ENCODE peak calls at places on chromosomes 3 and 15, in five cellular contexts. S, V, P, G and R are unnamed samples.

GRCh38 chr3:108818404-108818803 is 4.2 kb upstream of the TRAT1 start:
- DNase-seq in V (peak; percentile 14), G (peak; percentile 8), S (peak; percentile 61), P (peak; percentile 31), R (no peak)

GRCh38 chr15:66841953-66842681 is 140.1 kb downstream of the SMAD6 start:
- DNase-seq in V (peak; percentile 91), P (no peak), G (peak; percentile 83), S (peak; percentile 81), R (peak; percentile 60)

GRCh38 chr3:1616715-1617114 is 482.0 kb upstream of the CNTN4 start:
- DNase-seq in G (no peak), V (no peak), S (no peak), P (no peak), R (no peak)

GRCh38 chr3:99559196-99559595 is 79.2 kb upstream of the COL8A1 start:
- DNase-seq in S (no peak), G (no peak), P (no peak), V (no peak), R (no peak)

GRCh38 chr15:101497484-101498034 is 8.1 kb upstream of the PCSK6 start:
- DNase-seq in P (no peak), V (no peak), G (no peak), S (peak; percentile 53), R (no peak)

GRCh38 chr15:31396881-31397560 is 70.4 kb downstream of the KLF13 start:
- DNase-seq in S (peak; percentile 97), G (peak; percentile 51), V (peak; percentile 78), P (no peak), R (no peak)

GRCh38 chr3:131222599-131222998 is 159.0 kb upstream of the NUDT16 start:
- DNase-seq in P (no peak), V (no peak), S (no peak), G (no peak), R (no peak)

GRCh38 chr3:46712191-46713047 is 5.2 kb downstream of the PRSS50 start:
- DNase-seq in S (no peak), P (no peak), V (no peak), G (no peak), R (no peak)

GRCh38 chr15:79007066-79007465 is 62.2 kb upstream of the CTSH start:
- DNase-seq in G (no peak), S (peak; percentile 44), P (no peak), V (peak; percentile 74), R (peak; percentile 55)

GRCh38 chr3:12742330-12743107 is 16.5 kb downstream of the TMEM40 start:
- DNase-seq in P (no peak), V (no peak), S (no peak), G (no peak), R (no peak)

GRCh38 chr3:58535531-58536500 is 1.2 kb downstream of the ACOX2 start:
- DNase-seq in P (no peak), S (peak; percentile 86), G (no peak), V (peak; percentile 31), R (no peak)

GRCh38 chr3:36826240-36826639 is 61.9 kb upstream of the DCLK3 start:
- DNase-seq in V (no peak), P (no peak), S (no peak), G (no peak), R (no peak)

GRCh38 chr15:31266712-31267111 is 59.9 kb upstream of the KLF13 start:
- DNase-seq in G (no peak), P (no peak), V (no peak), S (peak; percentile 36), R (no peak)

GRCh38 chr3:50675179-50676030 is 678 bp downstream of the DOCK3 start:
- DNase-seq in P (peak; percentile 43), S (no peak), G (no peak), V (no peak), R (peak; percentile 78)

GRCh38 chr3:182491571-182491970 is 301.7 kb upstream of the ATP11B start:
- DNase-seq in P (no peak), S (no peak), V (no peak), G (no peak), R (no peak)

GRCh38 chr3:66021731-66022131 is 17.0 kb downstream of the MAGI1 start:
- DNase-seq in V (no peak), P (no peak), G (peak; percentile 41), S (no peak), R (no peak)

GRCh38 chr15:75145027-75145841 is 56.4 kb upstream of the C15orf39 start:
- DNase-seq in V (no peak), P (no peak), S (no peak), G (no peak), R (no peak)

GRCh38 chr3:129501630-129502029 is 26.8 kb upstream of the RHO start:
- DNase-seq in G (no peak), P (no peak), V (no peak), S (no peak), R (no peak)

GRCh38 chr15:49492834-49493233 is 69.8 kb downstream of the FGF7 start:
- DNase-seq in P (no peak), S (no peak), G (peak; percentile 31), V (peak; percentile 70), R (no peak)

GRCh38 chr15:92714071-92714456 is 58.5 kb upstream of the FAM174B start:
- DNase-seq in S (no peak), V (peak; percentile 31), P (no peak), G (peak; percentile 47), R (no peak)

GRCh38 chr15:74367296-74367854 is at the start of gene CYP11A1:
- DNase-seq in V (no peak), G (no peak), S (no peak), P (no peak), R (no peak)

GRCh38 chr15:66963710-66964109 is 101.7 kb upstream of the SMAD3 start:
- DNase-seq in P (no peak), V (no peak), S (no peak), G (no peak), R (no peak)

DNA sequence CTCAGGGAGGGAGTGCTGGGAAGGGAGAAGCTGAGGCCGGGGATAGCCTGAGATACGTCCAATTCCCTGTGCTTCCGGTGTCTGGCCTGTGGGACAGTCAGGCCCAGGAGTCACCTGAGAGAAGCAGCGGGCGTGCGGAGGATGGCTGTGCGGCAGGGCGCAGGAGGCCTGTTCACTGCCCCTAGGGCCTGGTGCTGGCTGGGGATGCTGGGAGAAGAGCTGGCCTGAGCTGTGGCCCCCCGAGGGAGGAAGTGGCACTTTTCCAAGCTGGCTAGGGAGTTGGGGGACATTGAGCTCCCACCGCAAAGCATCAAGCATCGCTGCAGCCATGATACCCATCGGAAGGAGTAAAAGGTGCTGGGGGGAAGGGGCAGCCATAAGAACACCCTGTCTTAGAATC is 108.8 kb downstream of the CHST2 start:
- DNase-seq in P (no peak), S (no peak), G (no peak), V (no peak), R (no peak)
- TF ChIP-seq CTCF in P (no peak), S (no peak), G (no peak), V (no peak), R (no peak)

GRCh38 chr3:28348637-28349396 is at the start of the genes AZI2 and ZCWPW2:
- DNase-seq in G (peak; percentile 88), V (peak; percentile 97), S (peak; percentile 97), P (peak; percentile 91), R (peak; percentile 88)
- TF ChIP-seq CTCF in G (peak; percentile 7), V (peak; percentile 14), S (no peak), P (peak; percentile 18), R (peak; percentile 49)

GRCh38 chr3:135966349-135966695 is 794 bp downstream of the PPP2R3A start:
- DNase-seq in S (no peak), V (peak; percentile 40), G (no peak), P (no peak), R (peak; percentile 44)
- TF ChIP-seq CTCF in S (no peak), V (no peak), G (no peak), P (no peak), R (no peak)

DNA sequence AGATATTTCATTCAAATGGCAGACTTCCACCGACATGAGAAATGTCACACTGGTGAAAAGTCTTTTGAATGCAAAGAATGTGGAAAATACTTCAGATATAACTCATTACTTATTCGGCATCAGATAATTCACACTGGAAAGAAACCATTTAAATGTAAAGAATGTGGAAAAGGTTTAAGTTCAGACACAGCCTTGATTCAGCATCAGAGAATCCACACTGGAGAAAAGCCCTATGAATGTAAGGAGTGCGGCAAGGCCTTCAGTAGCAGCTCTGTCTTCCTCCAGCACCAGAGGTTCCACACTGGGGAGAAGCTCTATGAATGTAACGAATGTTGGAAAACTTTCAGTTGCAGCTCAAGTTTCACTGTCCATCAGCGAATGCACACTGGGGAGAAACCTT is 8.6 kb upstream of the ZNF621 start:
- DNase-seq in S (no peak), G (peak; percentile 83), P (no peak), V (peak; percentile 68), R (no peak)
- TF ChIP-seq CTCF in S (no peak), G (no peak), P (no peak), V (no peak), R (no peak)

GRCh38 chr3:4722103-4722502 is 229.0 kb downstream of the ITPR1 start:
- DNase-seq in P (no peak), G (peak; percentile 77), S (peak; percentile 62), V (peak; percentile 82), R (no peak)
- TF ChIP-seq CTCF in P (no peak), G (no peak), S (peak; percentile 44), V (peak; percentile 59), R (no peak)